ENCODE peak calls at places on chromosomes 5 and 9, in ten cellular contexts. T is MM.1S; X is transverse colon; D is CD4-positive, alpha-beta T cell; I is fibroblast of lung; A is heart right ventricle; E is adrenal gland; Q is psoas muscle; M is neural progenitor cell; Y is foreskin keratinocyte. U is an unnamed sample.
A peak's percentile ranks its signal among the peaks of the same experiment; 100 is the strongest.

GRCh38 chr5:156913719-156914370 is 49.2 kb downstream of the TIMD4 start:
- DNase-seq in T (peak; percentile 82), X (peak; percentile 38), D (peak; percentile 24), I (no peak), A (no peak), E (no peak), Q (no peak), M (peak; percentile 49), Y (no peak), U (no peak)

GRCh38 chr9:98809311-98810105 is 2.0 kb downstream of the GALNT12 start:
- DNase-seq in T (no peak), X (peak; percentile 39), D (no peak), I (no peak), A (no peak), E (no peak), Q (no peak), M (peak; percentile 74), Y (no peak), U (no peak)

GRCh38 chr5:90406466-90406865 is 3.1 kb downstream of the CETN3 start:
- DNase-seq in T (no peak), X (no peak), D (no peak), I (no peak), A (no peak), E (no peak), Q (no peak), M (no peak), Y (no peak), U (no peak)

GRCh38 chr5:59793000-59793399 is 100.5 kb downstream of the PDE4D start:
- DNase-seq in T (no peak), X (peak; percentile 43), D (no peak), I (peak; percentile 91), A (no peak), E (no peak), Q (peak; percentile 61), M (no peak), Y (peak; percentile 92), U (no peak)

GRCh38 chr5:163347671-163348070 is 89.7 kb upstream of the CCNG1 start:
- DNase-seq in T (peak; percentile 70), X (peak; percentile 50), D (peak; percentile 9), I (peak; percentile 76), A (peak; percentile 35), E (peak; percentile 35), Q (no peak), M (peak; percentile 79), Y (no peak), U (no peak)

GRCh38 chr5:67581203-67581602 is 384.6 kb upstream of the CD180 start:
- DNase-seq in T (no peak), X (no peak), D (no peak), I (peak; percentile 51), A (no peak), E (no peak), Q (no peak), M (no peak), Y (peak; percentile 52), U (no peak)

GRCh38 chr5:152472096-152472495 is 67.0 kb upstream of the NMUR2 start:
- DNase-seq in T (no peak), X (no peak), D (no peak), I (no peak), A (no peak), E (no peak), Q (no peak), M (no peak), Y (no peak), U (no peak)

GRCh38 chr5:124740055-124740454 is 6.4 kb downstream of the ZNF608 start:
- DNase-seq in T (no peak), X (no peak), D (no peak), I (no peak), A (no peak), E (no peak), Q (no peak), M (peak; percentile 82), Y (no peak), U (no peak)

DNA sequence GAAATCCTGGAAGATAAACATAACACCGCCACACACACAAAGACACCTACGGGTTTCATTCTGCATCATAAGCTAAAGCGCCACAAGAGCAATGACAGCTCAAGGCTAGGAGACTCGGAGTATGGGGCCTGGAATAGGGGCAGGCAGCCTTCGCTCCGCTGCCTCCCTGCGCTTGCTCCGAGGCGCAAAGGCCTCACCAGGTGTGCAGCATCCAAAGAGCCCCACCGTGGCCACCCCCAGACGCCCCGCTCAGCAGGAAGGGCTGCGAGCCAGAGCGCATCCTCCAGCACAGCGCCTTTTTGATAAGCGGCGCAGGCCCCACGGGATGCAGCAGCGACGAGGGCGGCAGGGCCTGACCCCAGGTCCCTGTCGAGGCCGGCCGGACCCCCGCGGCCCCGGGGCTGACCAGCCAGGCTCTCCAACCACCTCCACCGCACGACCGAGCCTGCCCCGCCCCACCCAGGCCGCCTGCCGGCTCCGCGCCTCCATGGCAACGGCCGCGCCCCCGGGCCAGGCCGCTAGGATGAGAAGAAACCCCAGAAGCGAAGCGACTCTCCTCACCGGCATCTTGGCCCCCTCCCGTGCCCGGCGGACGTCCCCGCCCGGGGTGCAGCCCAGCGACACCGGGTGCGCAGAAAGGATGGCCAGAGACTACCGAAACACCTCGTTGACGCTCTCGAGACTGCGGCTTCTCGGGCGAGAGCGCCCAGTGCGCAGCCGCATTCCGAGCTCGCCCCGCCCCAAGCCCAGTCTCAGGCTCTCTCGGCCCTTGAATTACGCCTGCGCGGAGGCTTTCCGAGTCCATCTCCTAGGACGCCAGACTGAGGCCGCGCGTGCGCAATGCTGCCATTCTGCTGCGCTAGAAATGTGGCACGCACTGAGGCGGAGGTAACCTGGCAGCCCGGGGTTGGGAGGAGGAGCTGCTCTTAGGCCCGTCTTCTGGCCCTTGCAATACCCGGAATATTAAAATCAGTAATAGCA is at the start of gene KIF3A:
- DNase-seq in T (peak; percentile 99), X (peak; percentile 98), D (peak; percentile 99), I (peak; percentile 94), A (peak; percentile 95), E (peak; percentile 98), Q (peak; percentile 98), M (peak; percentile 100), Y (peak; percentile 85), U (peak; percentile 99)
- TF ChIP-seq CTCF in T (no peak), X (peak; percentile 20), D (peak; percentile 32), I (no peak), A (no peak), E (peak; percentile 27), Q (peak; percentile 16), M (peak; percentile 14), Y (no peak), U (peak; percentile 5)

GRCh38 chr9:135151905-135152304 is 64.4 kb downstream of the OLFM1 start:
- DNase-seq in T (no peak), X (no peak), D (no peak), I (no peak), A (no peak), E (no peak), Q (no peak), M (no peak), Y (no peak), U (no peak)

GRCh38 chr9:135147938-135148337 is 60.5 kb downstream of the OLFM1 start:
- DNase-seq in T (no peak), X (no peak), D (no peak), I (no peak), A (no peak), E (no peak), Q (no peak), M (no peak), Y (no peak), U (no peak)

GRCh38 chr9:135148386-135148785 is 60.9 kb downstream of the OLFM1 start:
- DNase-seq in T (no peak), X (no peak), D (no peak), I (no peak), A (no peak), E (no peak), Q (no peak), M (no peak), Y (no peak), U (no peak)

GRCh38 chr9:135150981-135151380 is 63.5 kb downstream of the OLFM1 start:
- DNase-seq in T (no peak), X (no peak), D (no peak), I (no peak), A (no peak), E (no peak), Q (no peak), M (no peak), Y (no peak), U (peak; percentile 45)

DNA sequence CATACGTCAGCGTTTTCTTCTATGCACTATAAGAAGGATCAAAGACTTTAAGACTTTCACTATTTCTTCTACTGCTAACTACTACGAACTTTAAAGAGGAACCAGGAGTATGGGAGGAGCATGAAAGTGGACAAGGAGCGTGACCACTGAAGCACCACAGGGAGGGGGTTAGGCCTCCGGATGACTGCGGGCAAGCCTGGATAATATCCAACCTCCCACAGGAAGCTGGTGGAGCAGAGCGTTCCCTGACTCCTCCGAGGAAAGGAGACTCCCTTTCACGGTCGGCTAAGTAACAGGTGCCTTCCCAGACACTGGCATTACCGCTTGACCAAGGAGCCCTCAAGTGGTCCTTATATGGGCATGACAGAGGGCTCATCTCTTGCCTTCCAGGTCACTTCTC is 62.4 kb downstream of the OLFM1 start:
- DNase-seq in T (no peak), X (no peak), D (no peak), I (no peak), A (no peak), E (no peak), Q (no peak), M (no peak), Y (no peak), U (no peak)
- H3K27ac ChIP-seq in T (no peak overlapping the region), X (no peak overlapping the region), D (no peak overlapping the region), I (no peak overlapping the region), A (no peak overlapping the region), E (no peak overlapping the region), Q (no peak overlapping the region), M (no peak overlapping the region), Y (no peak overlapping the region), U (no peak overlapping the region)

GRCh38 chr9:130937146-130938076 is 1.6 kb downstream of the FIBCD1 start:
- DNase-seq in T (no peak), X (no peak), D (no peak), I (no peak), A (no peak), E (no peak), Q (no peak), M (no peak), Y (no peak), U (no peak)

GRCh38 chr9:130934702-130935659 is 4.1 kb downstream of the FIBCD1 start:
- DNase-seq in T (no peak), X (no peak), D (no peak), I (peak; percentile 31), A (no peak), E (peak; percentile 91), Q (no peak), M (no peak), Y (no peak), U (no peak)

GRCh38 chr9:130934246-130934645 is 4.8 kb downstream of the FIBCD1 start:
- DNase-seq in T (no peak), X (no peak), D (no peak), I (no peak), A (no peak), E (no peak), Q (peak; percentile 31), M (no peak), Y (no peak), U (no peak)

GRCh38 chr9:130936285-130937117 is 2.5 kb downstream of the FIBCD1 start:
- DNase-seq in T (no peak), X (peak; percentile 18), D (no peak), I (peak; percentile 79), A (no peak), E (peak; percentile 98), Q (no peak), M (peak; percentile 93), Y (no peak), U (no peak)

GRCh38 chr9:130935660-130936271 is 3.3 kb downstream of the FIBCD1 start:
- DNase-seq in T (no peak), X (no peak), D (no peak), I (peak; percentile 61), A (no peak), E (no peak), Q (no peak), M (no peak), Y (no peak), U (no peak)
- H3K27me3 ChIP-seq in T (peaks cover 94% of the 10 kb centered on the region), X (peaks cover 95% of the 10 kb centered on the region), D (peaks cover 78% of the 10 kb centered on the region), I (peaks cover 7% of the 10 kb centered on the region), A (peaks cover 85% of the 10 kb centered on the region), E (peaks cover 29% of the 10 kb centered on the region), Q (no peaks in the 10 kb centered on the region), M (peaks cover 44% of the 10 kb centered on the region), Y (peaks cover 48% of the 10 kb centered on the region), U (peaks cover 77% of the 10 kb centered on the region)

GRCh38 chr5:149357370-149358293 is at the start of gene PCYOX1L:
- DNase-seq in T (peak; percentile 96), X (peak; percentile 96), D (peak; percentile 88), I (peak; percentile 92), A (peak; percentile 96), E (peak; percentile 96), Q (peak; percentile 98), M (peak; percentile 97), Y (peak; percentile 85), U (peak; percentile 99)

GRCh38 chr5:149355688-149356087 is 2.2 kb upstream of the PCYOX1L start:
- DNase-seq in T (peak; percentile 7), X (no peak), D (no peak), I (no peak), A (no peak), E (no peak), Q (no peak), M (no peak), Y (no peak), U (no peak)

GRCh38 chr5:149358294-149358651 is 427 bp downstream of the PCYOX1L start:
- DNase-seq in T (peak; percentile 36), X (peak; percentile 39), D (peak; percentile 21), I (no peak), A (peak; percentile 41), E (peak; percentile 56), Q (peak; percentile 74), M (no peak), Y (no peak), U (peak; percentile 70)

GRCh38 chr5:149358818-149359217 is 972 bp downstream of the PCYOX1L start:
- DNase-seq in T (peak; percentile 3), X (no peak), D (no peak), I (no peak), A (no peak), E (no peak), Q (no peak), M (no peak), Y (no peak), U (no peak)

DNA sequence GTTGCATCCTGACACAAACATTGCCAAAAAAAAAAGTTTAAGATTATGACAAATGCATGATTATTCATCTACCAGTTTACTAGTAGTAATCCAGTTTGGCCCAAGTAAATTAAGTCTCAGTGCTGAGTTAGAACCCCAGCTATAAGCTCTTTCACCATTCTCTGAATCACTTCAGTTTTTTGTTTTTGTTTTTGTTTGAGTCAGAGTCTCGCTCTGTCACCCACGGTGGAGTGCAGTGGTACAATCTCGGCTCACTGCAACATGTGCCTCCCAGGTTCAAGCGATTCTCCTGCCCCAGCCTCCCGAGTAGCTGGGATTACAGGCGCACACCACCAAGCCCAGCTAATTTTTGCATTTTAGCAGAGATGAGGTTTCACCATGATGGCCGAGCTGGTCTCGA is 1.5 kb upstream of the PCYOX1L start:
- DNase-seq in T (peak; percentile 5), X (no peak), D (no peak), I (no peak), A (no peak), E (no peak), Q (no peak), M (no peak), Y (no peak), U (no peak)
- TF ChIP-seq CTCF in T (no peak), X (no peak), D (no peak), I (no peak), A (no peak), E (no peak), Q (no peak), M (no peak), Y (no peak), U (no peak)